ENCODE peak calls at places on chromosomes 11 and 22, in ten cellular contexts. T, V, B, K, Z, A, Y, L, X and D are unnamed samples.

GRCh38 chr22:22156716-22157499 is 87.7 kb upstream of the VPREB1 start:
- DNase-seq in L (peak), Z (peak), T (no peak), V (no peak), Y (peak), A (peak), X (peak), B (peak), K (peak), D (no peak)

GRCh38 chr11:119373059-119373875 is 8.2 kb downstream of the USP2 start:
- DNase-seq in Z (no peak), T (no peak), Y (no peak), V (no peak), A (no peak), X (peak), L (no peak), K (no peak), B (no peak), D (no peak)

GRCh38 chr11:13073119-13073981 is 64.2 kb downstream of the RASSF10 start:
- DNase-seq in A (no peak), K (peak), Y (no peak), V (peak), Z (no peak), T (no peak), B (no peak), L (peak), X (peak), D (no peak)

GRCh38 chr11:7413961-7414728 is 71.2 kb upstream of the OLFML1 start:
- DNase-seq in L (no peak), X (peak), Y (no peak), V (no peak), Z (no peak), T (no peak), A (no peak), K (no peak), B (no peak), D (no peak)

GRCh38 chr22:23804781-23805291 is 18.1 kb downstream of the SMARCB1 start:
- DNase-seq in A (no peak), Y (no peak), T (no peak), Z (no peak), K (no peak), V (no peak), X (no peak), B (no peak), L (no peak), D (no peak)

GRCh38 chr11:28009383-28009782 is 98.6 kb downstream of the KIF18A start:
- DNase-seq in V (no peak), L (no peak), K (peak), X (no peak), Z (no peak), Y (no peak), B (no peak), A (no peak), T (no peak), D (no peak)

GRCh38 chr11:11813288-11813962 is 28.3 kb upstream of the USP47 start:
- DNase-seq in X (peak), T (no peak), A (no peak), V (no peak), L (no peak), B (peak), Y (no peak), K (peak), Z (peak), D (peak)

GRCh38 chr11:84558085-84558905 is 1068.8 kb downstream of the DLG2 start:
- DNase-seq in K (peak), L (no peak), Y (peak), X (peak), Z (peak), A (peak), T (no peak), B (peak), V (no peak), D (no peak)

GRCh38 chr11:45145083-45145420 is 1.4 kb upstream of the PRDM11 start:
- DNase-seq in Z (no peak), V (peak), Y (no peak), B (no peak), K (no peak), L (no peak), X (no peak), A (no peak), T (no peak), D (no peak)

GRCh38 chr22:48720662-48721393 is 1106.8 kb downstream of the BRD1 start:
- DNase-seq in B (no peak), V (no peak), Z (no peak), Y (no peak), A (no peak), K (no peak), L (no peak), X (no peak), T (no peak), D (peak)

GRCh38 chr11:65625628-65626342 is 10.2 kb downstream of the PCNX3 start:
- DNase-seq in B (peak), L (no peak), K (peak), Y (no peak), V (no peak), A (peak), Z (peak), X (no peak), T (no peak), D (no peak)
- TF ChIP-seq EP300 in B (no peak), L (no peak), K (no peak), Y (no peak), V (no peak), A (no peak), Z (no peak), X (no peak), T (no peak), D (no peak)

GRCh38 chr22:20885017-20885556 is 26.3 kb downstream of the SNAP29 start:
- DNase-seq in T (no peak), V (no peak), X (no peak), K (no peak), Y (no peak), Z (no peak), A (peak), L (no peak), B (no peak), D (no peak)

GRCh38 chr22:20887375-20887774 is 28.6 kb downstream of the SNAP29 start:
- DNase-seq in Z (no peak), L (no peak), B (no peak), T (no peak), A (peak), X (no peak), K (peak), V (no peak), Y (no peak), D (no peak)

GRCh38 chr22:20882855-20883254 is 24.0 kb downstream of the SNAP29 start:
- DNase-seq in Z (no peak), L (no peak), V (no peak), A (no peak), K (no peak), B (no peak), T (no peak), Y (no peak), X (no peak), D (no peak)

GRCh38 chr22:20884454-20884853 is 25.6 kb downstream of the SNAP29 start:
- DNase-seq in Y (no peak), A (no peak), T (no peak), B (no peak), K (no peak), Z (no peak), V (no peak), L (no peak), X (no peak), D (no peak)

GRCh38 chr22:20885557-20886323 is 26.9 kb downstream of the SNAP29 start:
- DNase-seq in X (peak), Z (peak), L (no peak), K (peak), T (peak), B (peak), V (peak), A (peak), Y (peak), D (peak)
- TF ChIP-seq EP300 in X (no peak), Z (no peak), L (no peak), K (no peak), T (no peak), B (no peak), V (no peak), A (peak), Y (no peak), D (no peak)

GRCh38 chr22:49966041-49966715 is 5.6 kb downstream of the PIM3 start:
- DNase-seq in X (no peak), Y (peak), Z (peak), K (no peak), T (peak), L (no peak), A (no peak), B (peak), V (no peak), D (peak)

GRCh38 chr22:49965291-49966040 is 4.9 kb downstream of the PIM3 start:
- DNase-seq in Y (peak), X (no peak), K (no peak), T (peak), L (no peak), B (peak), A (no peak), Z (peak), V (no peak), D (peak)

GRCh38 chr22:49968313-49968830 is 7.8 kb downstream of the PIM3 start:
- DNase-seq in V (no peak), T (peak), L (no peak), B (no peak), K (no peak), X (no peak), Z (peak), Y (peak), A (no peak), D (no peak)

GRCh38 chr22:49967333-49968241 is 7.0 kb downstream of the PIM3 start:
- DNase-seq in L (no peak), K (no peak), Z (peak), B (peak), A (no peak), Y (peak), T (peak), V (no peak), X (peak), D (peak)

DNA sequence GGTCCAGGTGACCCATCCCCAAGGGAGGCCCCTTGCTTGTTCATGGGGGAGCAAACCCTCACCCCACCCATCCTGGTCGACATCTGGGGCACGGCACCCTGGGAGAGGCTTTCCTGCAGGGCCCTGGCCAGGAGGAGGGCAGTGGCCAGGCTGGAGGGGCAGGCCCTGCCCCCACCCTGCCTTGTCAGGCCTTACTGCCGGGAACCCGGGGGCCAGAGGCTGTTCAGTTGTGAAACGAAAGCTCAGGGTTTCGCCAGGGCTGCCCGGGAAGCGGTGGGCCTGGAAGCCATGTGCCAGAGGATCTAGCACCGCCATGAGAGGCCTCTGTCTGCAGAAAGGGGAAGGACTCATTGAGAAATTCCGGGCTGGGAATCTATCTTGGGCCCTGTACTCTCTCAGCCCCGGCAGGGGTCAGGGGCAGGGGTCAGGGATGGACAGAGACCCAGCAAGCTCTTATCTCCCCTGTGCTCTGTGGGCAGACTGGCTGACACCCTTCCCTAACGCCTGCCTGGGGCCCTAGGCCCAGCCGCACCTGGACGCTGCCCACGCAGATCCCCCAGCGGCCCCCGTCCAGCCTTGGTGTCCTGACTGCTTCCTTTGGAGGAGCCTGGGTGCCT is 6.3 kb downstream of the PIM3 start:
- DNase-seq in A (no peak), K (no peak), Y (peak), V (no peak), Z (peak), X (peak), B (peak), T (peak), L (no peak), D (peak)
- TF ChIP-seq EP300 in A (no peak), K (no peak), Y (no peak), V (no peak), Z (no peak), X (no peak), B (no peak), T (no peak), L (no peak), D (no peak)

GRCh38 chr11:34053161-34053686 is 1.7 kb downstream of the CAPRIN1 start:
- DNase-seq in V (no peak), Z (peak), T (peak), L (no peak), X (peak), K (peak), A (peak), Y (peak), B (peak), D (peak)
- TF ChIP-seq EP300 in V (no peak), Z (no peak), T (no peak), L (no peak), X (no peak), K (no peak), A (no peak), Y (no peak), B (no peak), D (no peak)